ENCODE peak calls at places on chromosomes 16 and 17, in seven cellular contexts. C is AG09319; X is A549; I is transverse colon; J is NCI-H446 treated with DMSO at 0.1 percent for 48 hours; D is activated CD4-positive, CD25-positive, alpha-beta regulatory T cell; Q is iPS DF 6.9. Z is an unnamed sample.

GRCh38 chr16:81745704-81746558 is 33.2 kb upstream of the PLCG2 start:
- DNase-seq in C (no peak), X (peak; percentile 65), I (peak; percentile 75), J (no peak), D (peak; percentile 47), Q (no peak), Z (no peak)

GRCh38 chr16:11949527-11949926 is 7.7 kb upstream of the NPIPB2 start:
- DNase-seq in C (no peak), X (peak; percentile 62), I (peak; percentile 23), J (no peak), D (no peak), Q (no peak), Z (no peak)

GRCh38 chr16:19094542-19095365 is 19.0 kb upstream of the ITPRIPL2 start:
- DNase-seq in C (no peak), X (peak; percentile 91), I (peak; percentile 50), J (no peak), D (no peak), Q (no peak), Z (no peak)

GRCh38 chr16:62876133-62876532 is 839.9 kb upstream of the CDH8 start:
- DNase-seq in C (no peak), X (no peak), I (no peak), J (no peak), D (no peak), Q (no peak), Z (no peak)

GRCh38 chr16:79269211-79269863 is 331.2 kb downstream of the MAF start:
- DNase-seq in C (no peak), X (no peak), I (no peak), J (no peak), D (no peak), Q (no peak), Z (no peak)

GRCh38 chr16:2512920-2513404 is 790 bp upstream of the ATP6V0C start:
- DNase-seq in C (no peak), X (no peak), I (no peak), J (no peak), D (no peak), Q (no peak), Z (no peak)

GRCh38 chr17:48610282-48611211 is at the start of gene HOXB7:
- DNase-seq in C (no peak), X (peak; percentile 75), I (peak; percentile 88), J (peak; percentile 9), D (peak; percentile 28), Q (no peak), Z (no peak)

GRCh38 chr16:27408012-27408601 is 6.1 kb downstream of the IL21R start:
- DNase-seq in C (no peak), X (no peak), I (no peak), J (no peak), D (no peak), Q (no peak), Z (no peak)

GRCh38 chr17:81822996-81823799 is 9.9 kb downstream of the MCRIP1 start:
- DNase-seq in C (no peak), X (no peak), I (no peak), J (no peak), D (no peak), Q (no peak), Z (no peak)

GRCh38 chr16:5446623-5447240 is 349.1 kb upstream of the EEF2KMT start:
- DNase-seq in C (no peak), X (no peak), I (no peak), J (no peak), D (no peak), Q (no peak), Z (no peak)

GRCh38 chr17:42034059-42034458 is 14.2 kb downstream of the NKIRAS2 start:
- DNase-seq in C (no peak), X (no peak), I (no peak), J (no peak), D (no peak), Q (no peak), Z (no peak)

GRCh38 chr17:50277357-50277754 is 3.1 kb downstream of the TMEM92 start:
- DNase-seq in C (no peak), X (no peak), I (no peak), J (no peak), D (no peak), Q (no peak), Z (no peak)

GRCh38 chr17:62085511-62086408 is 20.7 kb upstream of the MED13 start:
- DNase-seq in C (no peak), X (no peak), I (no peak), J (no peak), D (no peak), Q (no peak), Z (no peak)

Z was measured in NCI-H1048.